ENCODE peak calls at places on chromosome 1, in five cellular contexts. One of them, this sample, is unnamed.

GRCh38 chr1:32874860-32875793 is 4.4 kb upstream of the FNDC5 start:
- DNase-seq in amniotic stem cell: no peak
- DNase-seq in AG08395: no peak
- DNase-seq in activated naive CD4-positive, alpha-beta T cell: no peak
- DNase-seq in tibial nerve: no peak
- DNase-seq in this sample: no peak

GRCh38 chr1:98921817-98922216 is 82.8 kb downstream of the PLPPR5 start:
- DNase-seq in amniotic stem cell: no peak
- DNase-seq in activated naive CD4-positive, alpha-beta T cell: no peak
- DNase-seq in tibial nerve: no peak
- DNase-seq in AG08395: no peak
- DNase-seq in this sample: no peak

GRCh38 chr1:226627050-226627755 is 78.6 kb downstream of the STUM start:
- DNase-seq in AG08395: no peak
- DNase-seq in tibial nerve: no peak
- DNase-seq in amniotic stem cell: no peak
- DNase-seq in activated naive CD4-positive, alpha-beta T cell: no peak
- DNase-seq in this sample: no peak

GRCh38 chr1:8139383-8139782 is 113.3 kb upstream of the ERRFI1 start:
- DNase-seq in activated naive CD4-positive, alpha-beta T cell: no peak
- DNase-seq in tibial nerve: no peak
- DNase-seq in AG08395: no peak
- DNase-seq in amniotic stem cell: no peak
- DNase-seq in this sample: no peak

GRCh38 chr1:107378602-107379265 is 237.9 kb downstream of the NTNG1 start:
- DNase-seq in tibial nerve: no peak
- DNase-seq in amniotic stem cell: no peak
- DNase-seq in activated naive CD4-positive, alpha-beta T cell: no peak
- DNase-seq in AG08395: no peak
- DNase-seq in this sample: no peak

GRCh38 chr1:55986003-55986402 is 593.4 kb downstream of the PLPP3 start:
- DNase-seq in amniotic stem cell: no peak
- DNase-seq in tibial nerve: no peak
- DNase-seq in activated naive CD4-positive, alpha-beta T cell: no peak
- DNase-seq in AG08395: no peak
- DNase-seq in this sample: no peak

GRCh38 chr1:15760520-15761211 is 2.1 kb downstream of the FBLIM1 start:
- DNase-seq in tibial nerve: no peak
- DNase-seq in AG08395: peak; percentile 81
- DNase-seq in amniotic stem cell: no peak
- DNase-seq in activated naive CD4-positive, alpha-beta T cell: no peak
- DNase-seq in this sample: no peak

GRCh38 chr1:223137402-223138100 is 5.5 kb downstream of the TLR5 start:
- DNase-seq in tibial nerve: peak; percentile 86
- DNase-seq in activated naive CD4-positive, alpha-beta T cell: no peak
- DNase-seq in amniotic stem cell: no peak
- DNase-seq in AG08395: peak; percentile 76
- DNase-seq in this sample: no peak

GRCh38 chr1:154391086-154391770 is 13.9 kb upstream of the IL6R start:
- DNase-seq in tibial nerve: no peak
- DNase-seq in amniotic stem cell: no peak
- DNase-seq in AG08395: no peak
- DNase-seq in activated naive CD4-positive, alpha-beta T cell: no peak
- DNase-seq in this sample: no peak

GRCh38 chr1:168328965-168329364 is 48.3 kb downstream of the TBX19 start:
- DNase-seq in activated naive CD4-positive, alpha-beta T cell: no peak
- DNase-seq in amniotic stem cell: no peak
- DNase-seq in AG08395: no peak
- DNase-seq in tibial nerve: no peak
- DNase-seq in this sample: no peak

GRCh38 chr1:25526753-25527152 is 16.7 kb upstream of the LDLRAP1 start:
- DNase-seq in tibial nerve: no peak
- DNase-seq in amniotic stem cell: no peak
- DNase-seq in AG08395: no peak
- DNase-seq in activated naive CD4-positive, alpha-beta T cell: no peak
- DNase-seq in this sample: no peak

GRCh38 chr1:205317311-205317917 is 4.1 kb downstream of the NUAK2 start:
- DNase-seq in AG08395: no peak
- DNase-seq in amniotic stem cell: no peak
- DNase-seq in activated naive CD4-positive, alpha-beta T cell: no peak
- DNase-seq in tibial nerve: no peak
- DNase-seq in this sample: no peak

GRCh38 chr1:202765726-202766125 is 42.5 kb downstream of the KDM5B start:
- DNase-seq in amniotic stem cell: no peak
- DNase-seq in tibial nerve: no peak
- DNase-seq in activated naive CD4-positive, alpha-beta T cell: no peak
- DNase-seq in AG08395: no peak
- DNase-seq in this sample: no peak

GRCh38 chr1:199113265-199113869 is 474.5 kb downstream of the PTPRC start:
- DNase-seq in amniotic stem cell: no peak
- DNase-seq in activated naive CD4-positive, alpha-beta T cell: peak; percentile 8
- DNase-seq in AG08395: peak; percentile 33
- DNase-seq in tibial nerve: peak; percentile 13
- DNase-seq in this sample: peak; percentile 32

GRCh38 chr1:199931666-199932377 is 95.7 kb upstream of the NR5A2 start:
- DNase-seq in activated naive CD4-positive, alpha-beta T cell: no peak
- DNase-seq in AG08395: no peak
- DNase-seq in tibial nerve: no peak
- DNase-seq in amniotic stem cell: no peak
- DNase-seq in this sample: no peak

GRCh38 chr1:210222288-210223006 is 10.1 kb upstream of the SERTAD4 start:
- DNase-seq in activated naive CD4-positive, alpha-beta T cell: no peak
- DNase-seq in tibial nerve: no peak
- DNase-seq in amniotic stem cell: no peak
- DNase-seq in AG08395: no peak
- DNase-seq in this sample: no peak

GRCh38 chr1:16207318-16208269 is 4.9 kb downstream of the ARHGEF19 start:
- DNase-seq in tibial nerve: no peak
- DNase-seq in AG08395: peak; percentile 29
- DNase-seq in amniotic stem cell: no peak
- DNase-seq in activated naive CD4-positive, alpha-beta T cell: no peak
- DNase-seq in this sample: no peak

GRCh38 chr1:246588322-246588721 is 22.1 kb downstream of the CNST start:
- DNase-seq in activated naive CD4-positive, alpha-beta T cell: no peak
- DNase-seq in AG08395: peak; percentile 14
- DNase-seq in tibial nerve: no peak
- DNase-seq in amniotic stem cell: peak; percentile 8
- DNase-seq in this sample: no peak

GRCh38 chr1:18299441-18300338 is 181.0 kb upstream of the KLHDC7A start:
- DNase-seq in amniotic stem cell: no peak
- DNase-seq in tibial nerve: no peak
- DNase-seq in activated naive CD4-positive, alpha-beta T cell: no peak
- DNase-seq in AG08395: no peak
- DNase-seq in this sample: no peak

GRCh38 chr1:205491794-205492193 is 12.7 kb upstream of the CDK18 start:
- DNase-seq in amniotic stem cell: no peak
- DNase-seq in activated naive CD4-positive, alpha-beta T cell: no peak
- DNase-seq in tibial nerve: no peak
- DNase-seq in AG08395: no peak
- DNase-seq in this sample: no peak

GRCh38 chr1:97783762-97784161 is 137.1 kb downstream of the DPYD start:
- DNase-seq in AG08395: no peak
- DNase-seq in tibial nerve: no peak
- DNase-seq in amniotic stem cell: no peak
- DNase-seq in activated naive CD4-positive, alpha-beta T cell: no peak
- DNase-seq in this sample: no peak

GRCh38 chr1:92831762-92832536 is at the start of gene RPL5:
- DNase-seq in AG08395: peak; percentile 99
- DNase-seq in amniotic stem cell: peak; percentile 97
- DNase-seq in activated naive CD4-positive, alpha-beta T cell: peak; percentile 96
- DNase-seq in tibial nerve: peak; percentile 94
- DNase-seq in this sample: peak; percentile 97

GRCh38 chr1:112686835-112687234 is 12.4 kb downstream of the MOV10 start:
- DNase-seq in amniotic stem cell: no peak
- DNase-seq in AG08395: no peak
- DNase-seq in tibial nerve: no peak
- DNase-seq in activated naive CD4-positive, alpha-beta T cell: no peak
- DNase-seq in this sample: no peak

GRCh38 chr1:26744075-26744958 is 43.4 kb upstream of the PIGV start:
- DNase-seq in tibial nerve: peak; percentile 65
- DNase-seq in amniotic stem cell: peak; percentile 56
- DNase-seq in activated naive CD4-positive, alpha-beta T cell: peak; percentile 37
- DNase-seq in AG08395: peak; percentile 73
- DNase-seq in this sample: peak; percentile 73

GRCh38 chr1:113088972-113089371 is 16.0 kb downstream of the LRIG2 start:
- DNase-seq in AG08395: no peak
- DNase-seq in amniotic stem cell: no peak
- DNase-seq in activated naive CD4-positive, alpha-beta T cell: no peak
- DNase-seq in tibial nerve: no peak
- DNase-seq in this sample: no peak

GRCh38 chr1:117045644-117046043 is 14.5 kb upstream of the TTF2 start:
- DNase-seq in tibial nerve: no peak
- DNase-seq in amniotic stem cell: no peak
- DNase-seq in activated naive CD4-positive, alpha-beta T cell: no peak
- DNase-seq in AG08395: no peak
- DNase-seq in this sample: no peak

GRCh38 chr1:167819849-167820683 is 93.9 kb downstream of the ADCY10 start:
- DNase-seq in amniotic stem cell: peak; percentile 84
- DNase-seq in AG08395: peak; percentile 94
- DNase-seq in activated naive CD4-positive, alpha-beta T cell: no peak
- DNase-seq in tibial nerve: peak; percentile 31
- DNase-seq in this sample: no peak

GRCh38 chr1:54227836-54228435 is 28.0 kb downstream of the MRPL37 start:
- DNase-seq in activated naive CD4-positive, alpha-beta T cell: no peak
- DNase-seq in tibial nerve: no peak
- DNase-seq in amniotic stem cell: no peak
- DNase-seq in AG08395: no peak
- DNase-seq in this sample: no peak

GRCh38 chr1:113681596-113682337 is 77.5 kb downstream of the PHTF1 start:
- DNase-seq in activated naive CD4-positive, alpha-beta T cell: no peak
- DNase-seq in amniotic stem cell: no peak
- DNase-seq in tibial nerve: no peak
- DNase-seq in AG08395: no peak
- DNase-seq in this sample: no peak

GRCh38 chr1:214124281-214124805 is 136.6 kb downstream of the PROX1 start:
- DNase-seq in activated naive CD4-positive, alpha-beta T cell: no peak
- DNase-seq in amniotic stem cell: no peak
- DNase-seq in tibial nerve: no peak
- DNase-seq in AG08395: no peak
- DNase-seq in this sample: no peak

This sample was measured in central memory CD8-positive, alpha-beta T cell.